ENCODE peak calls at places on chromosomes 3 and 15, in four cellular contexts. K is WTC11, X is fibroblast of the conjunctiva, J is dorsolateral prefrontal cortex. A is an unnamed sample.

GRCh38 chr3:157542711-157543485 is 39.7 kb upstream of the VEPH1 start:
- DNase-seq in K (peak), X (peak), J (no peak), A (no peak)

GRCh38 chr15:33722005-33722672 is 246.2 kb upstream of the CHRM5 start:
- DNase-seq in K (no peak), X (peak), J (no peak), A (peak)

GRCh38 chr3:70618151-70618550 is 305.7 kb upstream of the MDFIC2 start:
- DNase-seq in K (no peak), X (no peak), J (no peak), A (no peak)

GRCh38 chr3:155651489-155652223 is 93.2 kb downstream of the PLCH1 start:
- DNase-seq in K (no peak), X (no peak), J (no peak), A (no peak)

GRCh38 chr15:49238342-49238741 is 68.3 kb downstream of the GALK2 start:
- DNase-seq in K (no peak), X (no peak), J (no peak), A (peak)

GRCh38 chr3:12719984-12720656 is 38.9 kb downstream of the TMEM40 start:
- DNase-seq in K (peak), X (peak), J (peak), A (peak)

GRCh38 chr3:14649466-14649865 is 2.1 kb upstream of the CCDC174 start:
- DNase-seq in K (no peak), X (no peak), J (no peak), A (no peak)

GRCh38 chr3:156148946-156149348 is 28.6 kb downstream of the KCNAB1 start:
- DNase-seq in K (no peak), X (no peak), J (no peak), A (no peak)

GRCh38 chr15:28019594-28020320 is 79.4 kb downstream of the OCA2 start:
- DNase-seq in K (no peak), X (no peak), J (no peak), A (no peak)

GRCh38 chr3:36815375-36815774 is 51.0 kb upstream of the DCLK3 start:
- DNase-seq in K (no peak), X (no peak), J (no peak), A (no peak)

GRCh38 chr15:90481023-90481422 is 48.7 kb upstream of the CRTC3 start:
- DNase-seq in K (no peak), X (no peak), J (no peak), A (no peak)

GRCh38 chr3:171556133-171556532 is 95.9 kb upstream of the TNIK start:
- DNase-seq in K (no peak), X (no peak), J (no peak), A (no peak)

GRCh38 chr3:123386477-123387040 is 62.3 kb downstream of the ADCY5 start:
- DNase-seq in K (no peak), X (no peak), J (no peak), A (no peak)

GRCh38 chr15:28921925-28922711 is 36.3 kb downstream of the APBA2 start:
- DNase-seq in K (peak), X (no peak), J (no peak), A (no peak)

GRCh38 chr3:24595801-24596200 is 101.2 kb upstream of the THRB start:
- DNase-seq in K (no peak), X (no peak), J (no peak), A (peak)

GRCh38 chr15:63945838-63946298 is 100.4 kb downstream of the DAPK2 start:
- DNase-seq in K (peak), X (no peak), J (no peak), A (no peak)

GRCh38 chr3:111874177-111874820 is 15.2 kb downstream of the PHLDB2 start:
- DNase-seq in K (no peak), X (no peak), J (no peak), A (no peak)

GRCh38 chr3:10344147-10344943 is 23.4 kb upstream of the SEC13 start:
- DNase-seq in K (peak), X (no peak), J (no peak), A (no peak)

GRCh38 chr3:125140817-125141595 is 71.5 kb downstream of the SLC12A8 start:
- DNase-seq in K (no peak), X (no peak), J (no peak), A (no peak)

GRCh38 chr3:88440701-88441100 is 290.9 kb downstream of the C3orf38 start:
- DNase-seq in K (no peak), X (no peak), J (no peak), A (no peak)

GRCh38 chr15:67836477-67836876 is 3.4 kb downstream of the RNU6-1 start:
- DNase-seq in K (peak), X (no peak), J (no peak), A (no peak)

GRCh38 chr15:80950291-80951078 is 39.1 kb downstream of the MESD start:
- DNase-seq in K (no peak), X (no peak), J (no peak), A (no peak)

GRCh38 chr3:38031022-38031994 is 1.9 kb upstream of the PLCD1 start:
- DNase-seq in K (no peak), X (peak), J (no peak), A (no peak)

GRCh38 chr3:167650459-167650858 is 3.3 kb downstream of the WDR49 start:
- DNase-seq in K (no peak), X (no peak), J (no peak), A (no peak)